ENCODE peak calls at places on chromosomes 1 and 21, in eight cellular contexts. Y is OCI-LY7, O is PC-9, T is cardiac fibroblast, K is left lung, E is AG10803, A is upper lobe of right lung, V is SK-N-SH. H is an unnamed sample.
A peak's percentile ranks its signal among the peaks of the same experiment; 100 is the strongest.

GRCh38 chr1:15192916-15193550 is 39.5 kb downstream of the TMEM51 start:
- DNase-seq in Y (no peak), O (no peak), T (no peak), K (no peak), E (no peak), A (peak; percentile 45), V (no peak), H (no peak)

GRCh38 chr1:113168946-113169345 is 95.9 kb downstream of the LRIG2 start:
- DNase-seq in Y (no peak), O (no peak), T (no peak), K (no peak), E (no peak), A (no peak), V (no peak), H (no peak)

GRCh38 chr1:167517535-167518330 is 596 bp downstream of the CD247 start:
- DNase-seq in Y (no peak), O (peak; percentile 62), T (no peak), K (no peak), E (no peak), A (no peak), V (no peak), H (no peak)

GRCh38 chr1:183366116-183366515 is 52.1 kb downstream of the NMNAT2 start:
- DNase-seq in Y (no peak), O (no peak), T (no peak), K (no peak), E (no peak), A (no peak), V (no peak), H (no peak)

GRCh38 chr1:211353562-211354212 is 27.1 kb downstream of the TRAF5 start:
- DNase-seq in Y (peak; percentile 13), O (no peak), T (no peak), K (no peak), E (no peak), A (no peak), V (no peak), H (no peak)

GRCh38 chr21:42347601-42348327 is 3.0 kb downstream of the TFF2 start:
- DNase-seq in Y (no peak), O (no peak), T (no peak), K (no peak), E (no peak), A (peak; percentile 35), V (no peak), H (no peak)

GRCh38 chr1:161038523-161039153 is at the start of gene TSTD1:
- DNase-seq in Y (peak; percentile 87), O (peak; percentile 73), T (peak; percentile 26), K (peak; percentile 84), E (no peak), A (peak; percentile 93), V (peak; percentile 80), H (peak; percentile 40)

GRCh38 chr1:19750101-19750881 is 49.4 kb downstream of the TMCO4 start:
- DNase-seq in Y (no peak), O (no peak), T (no peak), K (no peak), E (peak; percentile 46), A (no peak), V (no peak), H (no peak)

GRCh38 chr1:11749203-11749689 is 12.7 kb upstream of the C1orf167 start:
- DNase-seq in Y (no peak), O (peak; percentile 21), T (peak; percentile 43), K (peak; percentile 68), E (no peak), A (peak; percentile 77), V (peak; percentile 59), H (peak; percentile 17)

GRCh38 chr1:82560566-82560965 is 759.8 kb downstream of the ADGRL2 start:
- DNase-seq in Y (no peak), O (no peak), T (no peak), K (no peak), E (no peak), A (no peak), V (no peak), H (no peak)

GRCh38 chr1:71049951-71050598 is 2.5 kb upstream of the PTGER3 start:
- DNase-seq in Y (peak; percentile 68), O (peak; percentile 16), T (peak; percentile 82), K (no peak), E (peak; percentile 72), A (no peak), V (peak; percentile 77), H (peak; percentile 48)

DNA sequence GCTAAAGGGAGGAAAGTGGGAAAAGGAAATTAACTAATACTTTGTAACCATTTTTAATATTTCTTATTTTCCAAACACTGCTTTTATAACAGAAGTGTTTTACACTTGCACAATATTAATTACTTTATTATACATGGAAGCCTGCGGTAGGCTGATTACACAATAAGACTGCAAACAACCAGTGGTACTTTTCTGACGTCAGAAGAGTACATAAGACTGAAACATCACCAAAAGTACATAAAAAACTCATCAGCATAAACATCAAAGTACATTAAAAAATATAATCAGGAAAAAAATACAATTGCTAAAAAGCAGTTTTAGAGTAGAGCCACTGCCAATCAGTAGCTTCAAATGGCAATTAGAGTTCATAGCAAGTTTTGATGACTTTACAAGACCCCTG is 4.6 kb downstream of the ZNF281 start:
- DNase-seq in Y (no peak), O (no peak), T (peak; percentile 21), K (no peak), E (no peak), A (no peak), V (no peak), H (no peak)
- H3K4me3 ChIP-seq in Y (peak overlapping the region; percentile 48), O (peak overlapping the region; percentile 77), T (no peak overlapping the region), K (peak overlapping the region; percentile 13), E (peak overlapping the region; percentile 4), A (no peak overlapping the region), V (no peak overlapping the region), H (no peak overlapping the region)

DNA sequence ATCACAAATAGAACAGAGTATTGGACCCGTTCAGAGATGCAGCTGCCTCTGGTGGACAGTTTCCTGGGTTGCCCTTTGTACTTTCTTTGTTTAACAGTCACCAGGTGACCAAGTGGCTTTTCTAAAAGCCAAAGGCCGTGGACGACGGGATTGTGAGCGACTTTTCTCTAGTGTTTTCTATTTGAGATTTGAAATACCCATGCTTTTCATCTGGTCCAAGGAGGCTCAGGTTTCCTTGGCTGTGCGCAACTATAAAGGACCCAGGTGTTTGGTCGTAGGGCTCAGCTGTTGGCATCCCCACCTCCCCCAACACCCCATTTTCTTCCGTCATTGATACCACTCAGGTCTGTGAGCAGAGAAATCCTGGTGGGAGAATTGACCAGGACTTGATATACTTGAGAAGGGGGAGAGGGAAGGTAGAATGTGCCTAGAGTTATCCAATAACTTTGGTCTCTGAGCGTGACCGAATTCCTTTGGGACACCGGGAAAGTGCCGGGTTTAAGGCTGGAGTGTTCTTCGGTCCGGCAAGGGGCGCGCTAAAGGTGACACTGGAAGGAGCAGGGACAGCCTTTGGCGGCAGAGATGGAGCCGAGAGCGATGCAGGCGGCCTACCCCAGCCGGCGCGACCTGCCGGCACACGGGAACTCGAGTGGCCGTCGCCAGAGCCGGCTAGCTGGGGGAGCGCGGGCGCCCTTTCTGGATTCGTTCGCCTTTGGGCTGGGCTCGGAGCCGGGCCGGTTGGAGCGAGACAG is 83.4 kb upstream of the BMP8A start:
- DNase-seq in Y (no peak), O (no peak), T (no peak), K (no peak), E (no peak), A (no peak), V (no peak), H (no peak)
- TF ChIP-seq CTCF in Y (peak; percentile 26), O (no peak), T (no peak), K (no peak), E (no peak), A (no peak), V (peak; percentile 17), H (peak; percentile 19)

GRCh38 chr1:37472281-37472680 is 2.1 kb upstream of the ZC3H12A start:
- DNase-seq in Y (no peak), O (no peak), T (no peak), K (no peak), E (no peak), A (no peak), V (no peak), H (no peak)
- H3K4me3 ChIP-seq in Y (no peak overlapping the region), O (peak overlapping the region; percentile 94), T (no peak overlapping the region), K (no peak overlapping the region), E (no peak overlapping the region), A (no peak overlapping the region), V (peak overlapping the region; percentile 4), H (no peak overlapping the region)

DNA sequence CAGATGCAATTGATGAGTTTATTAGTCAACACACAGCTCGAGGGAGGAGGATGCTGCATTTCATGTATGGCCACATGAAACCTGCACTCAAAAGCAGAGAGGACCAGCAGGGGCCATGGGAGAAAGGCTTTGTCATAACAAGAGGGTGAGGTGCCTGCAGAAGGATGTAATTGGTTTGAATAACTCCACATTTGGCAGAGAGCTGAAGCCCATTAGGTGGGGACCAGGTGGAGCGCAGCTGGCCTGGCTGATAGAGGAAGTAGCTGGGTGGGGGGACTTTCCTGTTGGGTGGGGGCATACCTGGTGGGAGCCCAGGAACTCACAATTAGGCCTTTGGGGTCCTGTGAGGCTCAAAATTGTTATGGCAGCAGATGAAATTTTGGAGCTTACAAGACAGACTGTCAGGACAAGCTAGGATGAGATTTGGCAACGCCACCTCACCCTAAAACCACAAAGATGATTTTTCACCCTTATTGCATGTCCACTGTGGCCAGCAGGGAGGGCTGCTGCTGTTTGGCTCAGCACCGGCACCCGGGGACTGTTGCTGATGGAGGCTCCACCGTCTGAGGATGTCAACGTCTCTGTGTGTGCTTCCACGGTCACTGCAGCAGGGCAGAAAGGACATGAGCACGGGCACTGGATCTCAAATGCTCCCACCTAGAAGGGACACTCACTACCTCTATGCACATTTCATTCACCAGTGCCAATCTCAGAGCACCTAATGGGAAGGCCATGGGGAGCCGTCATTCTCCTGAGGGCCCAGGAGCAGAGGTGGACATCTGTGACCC is 599.4 kb downstream of the PTPRU start:
- DNase-seq in Y (no peak), O (no peak), T (no peak), K (no peak), E (no peak), A (no peak), V (no peak), H (no peak)
- TF ChIP-seq CTCF in Y (no peak), O (no peak), T (no peak), K (no peak), E (no peak), A (no peak), V (no peak), H (no peak)